ENCODE peak calls at places on chromosomes 13 and 19, in five cellular contexts. I is neuronal stem cell, K is H1, U is mesenchymal stem cell, S is IMR-90. J is an unnamed sample.

GRCh38 chr19:45444318-45445041 is 20.8 kb upstream of the ERCC1 start:
- DNase-seq in I (peak; percentile 88), K (peak; percentile 96), U (peak; percentile 94), S (peak; percentile 70), J (peak; percentile 95)

GRCh38 chr13:91369432-91369831 is 21.9 kb downstream of the MIR17HG start:
- DNase-seq in I (no peak), K (no peak), U (peak; percentile 61), S (peak; percentile 28), J (no peak)

GRCh38 chr13:40352385-40352778 is 314.1 kb downstream of the FOXO1 start:
- DNase-seq in I (no peak), K (no peak), U (no peak), S (no peak), J (no peak)

GRCh38 chr19:33221641-33222040 is 4.0 kb downstream of the SLC7A10 start:
- DNase-seq in I (no peak), K (no peak), U (no peak), S (peak; percentile 18), J (no peak)

GRCh38 chr13:98890186-98890585 is 87.7 kb downstream of the DOCK9 start:
- DNase-seq in I (no peak), K (no peak), U (peak; percentile 75), S (peak; percentile 74), J (no peak)

GRCh38 chr13:47094734-47095434 is 198.0 kb upstream of the HTR2A start:
- DNase-seq in I (no peak), K (no peak), U (no peak), S (no peak), J (no peak)

GRCh38 chr13:73039201-73040108 is 19.4 kb upstream of the KLF5 start:
- DNase-seq in I (no peak), K (peak; percentile 3), U (no peak), S (no peak), J (no peak)

GRCh38 chr19:35027851-35028599 is 2.2 kb upstream of the SCN1B start:
- DNase-seq in I (no peak), K (no peak), U (no peak), S (peak; percentile 27), J (no peak)

GRCh38 chr13:23599083-23599925 is 29.1 kb downstream of the TNFRSF19 start:
- DNase-seq in I (no peak), K (no peak), U (no peak), S (no peak), J (peak; percentile 44)

GRCh38 chr19:13053238-13053637 is 49.4 kb downstream of the LYL1 start:
- DNase-seq in I (no peak), K (no peak), U (no peak), S (no peak), J (no peak)

GRCh38 chr13:74974234-74974879 is 507.6 kb downstream of the TBC1D4 start:
- DNase-seq in I (no peak), K (no peak), U (no peak), S (no peak), J (no peak)

GRCh38 chr19:44796701-44797115 is 12.2 kb upstream of the BCAM start:
- DNase-seq in I (no peak), K (no peak), U (peak; percentile 38), S (peak; percentile 23), J (peak; percentile 55)

GRCh38 chr13:102395174-102395573 is 6.7 kb downstream of the FGF14 start:
- DNase-seq in I (no peak), K (no peak), U (no peak), S (no peak), J (no peak)

GRCh38 chr13:111564657-111565056 is 244.2 kb downstream of the TEX29 start:
- DNase-seq in I (no peak), K (no peak), U (no peak), S (no peak), J (no peak)

GRCh38 chr13:98419786-98420559 is 156.9 kb downstream of the STK24 start:
- DNase-seq in I (no peak), K (no peak), U (no peak), S (no peak), J (no peak)

GRCh38 chr13:25742220-25742619 is 309.6 kb downstream of the SHISA2 start:
- DNase-seq in I (no peak), K (no peak), U (no peak), S (no peak), J (no peak)

GRCh38 chr13:25741796-25742195 is 310.0 kb downstream of the SHISA2 start:
- DNase-seq in I (no peak), K (no peak), U (no peak), S (no peak), J (no peak)

GRCh38 chr13:25738797-25739196 is 313.0 kb downstream of the SHISA2 start:
- DNase-seq in I (no peak), K (no peak), U (no peak), S (no peak), J (no peak)

GRCh38 chr13:25744176-25744575 is 307.6 kb downstream of the SHISA2 start:
- DNase-seq in I (no peak), K (no peak), U (no peak), S (no peak), J (no peak)

DNA sequence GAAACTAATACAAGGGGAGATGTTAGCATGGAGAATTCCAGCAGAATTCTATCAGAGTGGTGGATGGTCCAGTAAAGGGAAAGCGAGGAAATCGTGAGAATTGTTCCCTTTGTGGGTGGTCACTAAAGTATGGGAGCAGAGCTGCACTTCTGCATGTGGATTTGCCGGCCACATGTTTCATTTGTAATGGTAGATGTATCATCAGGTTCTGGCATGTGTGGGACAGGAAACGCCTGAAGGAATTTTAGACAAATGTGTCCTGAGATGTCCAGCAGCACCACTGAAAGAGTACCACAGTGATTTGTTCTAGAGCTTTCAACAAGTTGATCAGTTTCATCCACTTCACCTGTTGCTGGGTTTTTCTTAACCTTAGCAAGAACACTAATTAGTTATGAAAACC is 308.4 kb downstream of the SHISA2 start:
- DNase-seq in I (no peak), K (no peak), U (no peak), S (no peak), J (no peak)
- H2BK15ac ChIP-seq in I (no peak overlapping the region), K (no peak overlapping the region), U (no peak overlapping the region), S (no peak overlapping the region), J (no peak overlapping the region)

DNA sequence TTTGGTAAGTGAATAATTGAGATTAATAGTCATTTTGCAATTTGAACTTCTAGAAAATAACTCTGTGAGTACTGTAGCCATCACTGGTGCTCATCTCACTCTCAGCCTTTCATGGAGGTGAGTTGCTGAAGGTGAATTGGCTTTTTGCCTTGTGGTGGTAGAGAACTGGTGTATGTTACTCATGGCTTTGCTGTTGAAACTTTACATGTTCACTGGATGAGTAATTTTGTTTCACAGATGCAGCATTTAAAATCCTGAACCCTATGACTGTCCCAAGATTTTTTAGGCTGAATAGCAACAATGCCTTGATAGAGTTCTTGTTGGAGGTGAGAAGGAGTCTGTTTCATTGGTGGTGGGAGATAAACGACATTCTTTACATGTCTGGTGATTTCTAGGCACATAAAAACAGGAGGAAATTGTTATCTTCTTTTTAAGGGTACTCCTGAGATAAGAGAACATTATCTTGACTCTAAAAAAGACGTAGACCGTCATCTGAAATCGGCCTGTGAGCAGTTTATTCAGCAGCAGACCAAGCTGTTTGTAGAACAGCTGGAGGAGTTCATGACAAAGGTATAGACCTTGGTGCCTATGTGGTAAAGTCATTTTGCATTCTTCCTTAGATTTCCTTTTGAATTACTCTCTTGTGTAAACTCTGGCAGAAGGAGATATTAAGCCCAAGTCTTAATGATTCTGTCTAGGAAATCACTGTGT is 53.9 kb downstream of the COG3 start:
- DNase-seq in I (no peak), K (no peak), U (peak; percentile 31), S (peak; percentile 90), J (no peak)
- H3K14ac ChIP-seq in I (no peak overlapping the region), K (no peak overlapping the region), U (no peak overlapping the region), S (no peak overlapping the region), J (no peak overlapping the region)

GRCh38 chr13:77034883-77035282 is 7.9 kb upstream of the FBXL3 start:
- DNase-seq in I (no peak), K (no peak), U (peak; percentile 18), S (peak; percentile 79), J (no peak)

GRCh38 chr13:77033717-77034302 is 6.9 kb upstream of the FBXL3 start:
- DNase-seq in I (no peak), K (no peak), U (no peak), S (peak; percentile 60), J (no peak)

GRCh38 chr13:77038907-77039470 is 12.0 kb upstream of the FBXL3 start:
- DNase-seq in I (no peak), K (no peak), U (no peak), S (no peak), J (no peak)

GRCh38 chr13:77040076-77040475 is 13.1 kb upstream of the FBXL3 start:
- DNase-seq in I (no peak), K (no peak), U (no peak), S (no peak), J (no peak)

DNA sequence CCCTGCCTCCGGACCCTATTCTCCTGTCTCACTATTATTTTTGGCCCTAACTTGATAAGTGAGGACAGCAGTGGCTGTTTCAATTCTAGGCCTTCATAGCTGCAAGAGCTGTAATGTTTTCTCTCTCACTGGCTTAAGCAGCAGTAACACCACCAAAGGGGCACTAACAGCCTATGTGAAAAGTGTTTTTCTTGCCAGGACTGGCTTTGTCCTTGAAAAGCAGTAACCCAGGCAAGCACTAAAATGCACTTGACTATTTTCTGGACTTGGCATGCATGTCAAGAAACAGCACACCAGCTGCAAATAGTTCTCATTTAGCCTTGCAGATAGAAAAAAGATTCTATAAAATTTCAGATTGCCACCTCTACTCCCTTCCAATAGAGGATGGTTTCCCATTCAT is 9.3 kb upstream of the FBXL3 start:
- DNase-seq in I (no peak), K (no peak), U (no peak), S (no peak), J (no peak)
- H2BK15ac ChIP-seq in I (no peak overlapping the region), K (no peak overlapping the region), U (no peak overlapping the region), S (no peak overlapping the region), J (no peak overlapping the region)

GRCh38 chr19:16825312-16826168 is 3.7 kb upstream of the SIN3B start:
- DNase-seq in I (no peak), K (peak; percentile 54), U (peak; percentile 80), S (peak; percentile 63), J (peak; percentile 79)
- H3K14ac ChIP-seq in I (no peak overlapping the region), K (no peak overlapping the region), U (no peak overlapping the region), S (peak overlapping the region; percentile 59), J (peak overlapping the region; percentile 83)

GRCh38 chr19:52963229-52963760 is 614 bp upstream of the ZNF816 start:
- DNase-seq in I (no peak), K (peak; percentile 66), U (no peak), S (no peak), J (peak; percentile 39)
- H2BK15ac ChIP-seq in I (no peak overlapping the region), K (peak overlapping the region; percentile 61), U (no peak overlapping the region), S (no peak overlapping the region), J (no peak overlapping the region)

GRCh38 chr13:67464154-67464553 is 234.0 kb upstream of the PCDH9 start:
- DNase-seq in I (no peak), K (no peak), U (no peak), S (no peak), J (no peak)

GRCh38 chr13:67474114-67474513 is 244.0 kb upstream of the PCDH9 start:
- DNase-seq in I (no peak), K (no peak), U (no peak), S (no peak), J (no peak)

GRCh38 chr13:67466569-67466968 is 236.4 kb upstream of the PCDH9 start:
- DNase-seq in I (no peak), K (no peak), U (no peak), S (no peak), J (no peak)

GRCh38 chr13:67469623-67470022 is 239.5 kb upstream of the PCDH9 start:
- DNase-seq in I (no peak), K (no peak), U (no peak), S (no peak), J (no peak)
- H3K14ac ChIP-seq in I (no peak overlapping the region), K (no peak overlapping the region), U (no peak overlapping the region), S (no peak overlapping the region), J (no peak overlapping the region)

J was measured in H9.